ENCODE peak calls at places on chromosomes 7 and 10, in ten cellular contexts. O is amygdala; Y is CD8-positive, alpha-beta memory T cell; B is WTC11; L is endodermal cell; X is T-helper 9 cell; I is AG10803; A is epithelial cell of prostate; S is Panc1; Q is suprapubic skin. C is an unnamed sample.

GRCh38 chr7:25849361-25850184 is 302.4 kb upstream of the NFE2L3 start:
- DNase-seq in O (no peak), Y (no peak), B (no peak), L (no peak), X (no peak), I (peak; percentile 80), A (no peak), S (peak; percentile 75), Q (peak; percentile 71), C (no peak)

GRCh38 chr7:46173526-46174191 is 252.6 kb upstream of the IGFBP3 start:
- DNase-seq in O (no peak), Y (no peak), B (no peak), L (no peak), X (no peak), I (peak; percentile 41), A (no peak), S (no peak), Q (no peak), C (no peak)

GRCh38 chr10:58963723-58964124 is 212.7 kb upstream of the PHYHIPL start:
- DNase-seq in O (peak; percentile 98), Y (no peak), B (peak; percentile 71), L (peak; percentile 92), X (no peak), I (no peak), A (no peak), S (no peak), Q (no peak), C (no peak)

GRCh38 chr7:155211761-155212160 is 85.9 kb upstream of the INSIG1 start:
- DNase-seq in O (no peak), Y (no peak), B (no peak), L (no peak), X (no peak), I (no peak), A (no peak), S (no peak), Q (no peak), C (no peak)

GRCh38 chr7:37770813-37771212 is 77.6 kb upstream of the NME8 start:
- DNase-seq in O (no peak), Y (no peak), B (no peak), L (no peak), X (no peak), I (no peak), A (no peak), S (no peak), Q (no peak), C (no peak)

GRCh38 chr7:70356975-70357374 is 758.7 kb downstream of the AUTS2 start:
- DNase-seq in O (no peak), Y (no peak), B (no peak), L (no peak), X (no peak), I (no peak), A (no peak), S (no peak), Q (no peak), C (no peak)

GRCh38 chr7:131497454-131497853 is 59.0 kb downstream of the PODXL start:
- DNase-seq in O (no peak), Y (no peak), B (no peak), L (no peak), X (no peak), I (no peak), A (no peak), S (no peak), Q (no peak), C (no peak)

GRCh38 chr7:156368053-156368452 is 272.5 kb upstream of the RNF32 start:
- DNase-seq in O (no peak), Y (no peak), B (no peak), L (peak; percentile 3), X (no peak), I (no peak), A (no peak), S (no peak), Q (no peak), C (no peak)

GRCh38 chr10:79103078-79103477 is 34.3 kb downstream of the ZMIZ1 start:
- DNase-seq in O (no peak), Y (no peak), B (no peak), L (no peak), X (no peak), I (no peak), A (no peak), S (no peak), Q (no peak), C (no peak)

GRCh38 chr10:78865931-78866717 is 202.6 kb upstream of the ZMIZ1 start:
- DNase-seq in O (no peak), Y (no peak), B (no peak), L (no peak), X (no peak), I (no peak), A (no peak), S (no peak), Q (no peak), C (no peak)

GRCh38 chr7:116578526-116578925 is 53.7 kb downstream of the CAV1 start:
- DNase-seq in O (no peak), Y (no peak), B (no peak), L (no peak), X (no peak), I (no peak), A (no peak), S (no peak), Q (no peak), C (no peak)

GRCh38 chr10:22761569-22762220 is 47.3 kb upstream of the PIP4K2A start:
- DNase-seq in O (peak; percentile 83), Y (no peak), B (no peak), L (no peak), X (no peak), I (no peak), A (no peak), S (no peak), Q (no peak), C (no peak)

GRCh38 chr10:89426230-89426868 is 12.0 kb downstream of the IFIT5 start:
- DNase-seq in O (no peak), Y (no peak), B (no peak), L (no peak), X (no peak), I (peak; percentile 68), A (no peak), S (peak; percentile 47), Q (no peak), C (peak; percentile 42)

GRCh38 chr7:157947504-157947903 is 610.7 kb downstream of the DNAJB6 start:
- DNase-seq in O (no peak), Y (no peak), B (no peak), L (peak; percentile 4), X (no peak), I (no peak), A (no peak), S (no peak), Q (no peak), C (no peak)

GRCh38 chr7:73770002-73770859 is at the start of gene CLDN3:
- DNase-seq in O (no peak), Y (no peak), B (peak; percentile 93), L (peak; percentile 96), X (no peak), I (no peak), A (no peak), S (no peak), Q (peak; percentile 66), C (no peak)

GRCh38 chr7:21771261-21771660 is 174.4 kb downstream of the CDCA7L start:
- DNase-seq in O (no peak), Y (no peak), B (no peak), L (no peak), X (no peak), I (no peak), A (no peak), S (no peak), Q (no peak), C (no peak)

GRCh38 chr10:61175331-61175730 is 231.3 kb upstream of the RHOBTB1 start:
- DNase-seq in O (no peak), Y (no peak), B (no peak), L (no peak), X (no peak), I (peak; percentile 81), A (no peak), S (no peak), Q (no peak), C (no peak)

GRCh38 chr10:12512292-12513002 is 163.1 kb downstream of the CAMK1D start:
- DNase-seq in O (no peak), Y (no peak), B (no peak), L (no peak), X (no peak), I (no peak), A (no peak), S (no peak), Q (no peak), C (no peak)

GRCh38 chr10:103450201-103450695 is 1.9 kb downstream of the CALHM2 start:
- DNase-seq in O (no peak), Y (no peak), B (no peak), L (no peak), X (no peak), I (no peak), A (no peak), S (no peak), Q (no peak), C (no peak)

GRCh38 chr7:103851357-103851756 is 138.1 kb downstream of the RELN start:
- DNase-seq in O (no peak), Y (no peak), B (no peak), L (peak; percentile 47), X (no peak), I (peak; percentile 6), A (no peak), S (no peak), Q (no peak), C (no peak)

GRCh38 chr10:115355162-115355760 is 262.1 kb downstream of the ATRNL1 start:
- DNase-seq in O (no peak), Y (no peak), B (peak; percentile 46), L (peak; percentile 76), X (no peak), I (peak; percentile 52), A (peak; percentile 33), S (peak; percentile 47), Q (no peak), C (peak; percentile 2)

GRCh38 chr10:79079490-79080355 is 11.0 kb downstream of the ZMIZ1 start:
- DNase-seq in O (no peak), Y (no peak), B (no peak), L (no peak), X (no peak), I (peak; percentile 63), A (no peak), S (no peak), Q (no peak), C (peak; percentile 6)

GRCh38 chr10:7408003-7408493 is 2.8 kb downstream of the SFMBT2 start:
- DNase-seq in O (peak; percentile 62), Y (peak; percentile 61), B (peak; percentile 43), L (peak; percentile 81), X (peak; percentile 8), I (no peak), A (no peak), S (no peak), Q (peak; percentile 66), C (no peak)

GRCh38 chr7:135213831-135214230 is 2.5 kb upstream of the WDR91 start:
- DNase-seq in O (no peak), Y (no peak), B (no peak), L (no peak), X (no peak), I (no peak), A (peak; percentile 20), S (no peak), Q (no peak), C (no peak)

GRCh38 chr10:29370092-29370611 is 81.3 kb downstream of the LYZL1 start:
- DNase-seq in O (no peak), Y (no peak), B (no peak), L (no peak), X (no peak), I (no peak), A (no peak), S (no peak), Q (no peak), C (no peak)

C was measured in SW 1271.